ENCODE peak calls at places on chromosomes 11 and 22, in ten cellular contexts. One of them, this sample, is unnamed.

GRCh38 chr22:47691152-47691895 is 928.9 kb downstream of the TBC1D22A start:
- DNase-seq in ovary: no peak
- DNase-seq in esophagus squamous epithelium: no peak
- DNase-seq in HCT116: no peak
- DNase-seq in heart left ventricle: no peak
- DNase-seq in breast epithelium: no peak
- DNase-seq in body of pancreas: no peak
- DNase-seq in K562: no peak
- DNase-seq in GM12891: no peak
- DNase-seq in testis: no peak
- DNase-seq in this sample: no peak

GRCh38 chr22:40491990-40492631 is 121.7 kb downstream of the SGSM3 start:
- DNase-seq in GM12891: peak
- DNase-seq in testis: no peak
- DNase-seq in esophagus squamous epithelium: no peak
- DNase-seq in K562: no peak
- DNase-seq in body of pancreas: no peak
- DNase-seq in ovary: no peak
- DNase-seq in heart left ventricle: no peak
- DNase-seq in breast epithelium: no peak
- DNase-seq in HCT116: no peak
- DNase-seq in this sample: no peak

GRCh38 chr11:118640332-118641154 is 33.1 kb downstream of the PHLDB1 start:
- DNase-seq in ovary: no peak
- DNase-seq in body of pancreas: no peak
- DNase-seq in HCT116: no peak
- DNase-seq in K562: no peak
- DNase-seq in testis: no peak
- DNase-seq in heart left ventricle: no peak
- DNase-seq in breast epithelium: no peak
- DNase-seq in esophagus squamous epithelium: no peak
- DNase-seq in GM12891: no peak
- DNase-seq in this sample: no peak

GRCh38 chr11:131331546-131331945 is 38.9 kb upstream of the NTM start:
- DNase-seq in breast epithelium: no peak
- DNase-seq in heart left ventricle: no peak
- DNase-seq in body of pancreas: no peak
- DNase-seq in esophagus squamous epithelium: no peak
- DNase-seq in GM12891: no peak
- DNase-seq in ovary: no peak
- DNase-seq in testis: no peak
- DNase-seq in HCT116: no peak
- DNase-seq in K562: no peak
- DNase-seq in this sample: no peak

GRCh38 chr11:73570415-73571114 is 27.3 kb downstream of the FAM168A start:
- DNase-seq in esophagus squamous epithelium: no peak
- DNase-seq in GM12891: no peak
- DNase-seq in body of pancreas: no peak
- DNase-seq in testis: no peak
- DNase-seq in breast epithelium: no peak
- DNase-seq in heart left ventricle: no peak
- DNase-seq in K562: no peak
- DNase-seq in ovary: no peak
- DNase-seq in HCT116: peak
- DNase-seq in this sample: no peak

GRCh38 chr11:17864478-17864941 is 129.9 kb downstream of the KCNC1 start:
- DNase-seq in HCT116: no peak
- DNase-seq in breast epithelium: no peak
- DNase-seq in body of pancreas: peak
- DNase-seq in esophagus squamous epithelium: no peak
- DNase-seq in ovary: no peak
- DNase-seq in heart left ventricle: no peak
- DNase-seq in testis: no peak
- DNase-seq in GM12891: no peak
- DNase-seq in K562: peak
- DNase-seq in this sample: no peak

GRCh38 chr22:29632672-29633071 is 29.2 kb downstream of the NF2 start:
- DNase-seq in HCT116: no peak
- DNase-seq in breast epithelium: no peak
- DNase-seq in GM12891: no peak
- DNase-seq in K562: no peak
- DNase-seq in testis: no peak
- DNase-seq in heart left ventricle: no peak
- DNase-seq in ovary: no peak
- DNase-seq in body of pancreas: no peak
- DNase-seq in esophagus squamous epithelium: no peak
- DNase-seq in this sample: no peak

GRCh38 chr11:69888671-69889076 is 69.5 kb upstream of the FGF3 start:
- DNase-seq in K562: peak
- DNase-seq in body of pancreas: peak
- DNase-seq in GM12891: peak
- DNase-seq in breast epithelium: peak
- DNase-seq in HCT116: peak
- DNase-seq in testis: peak
- DNase-seq in ovary: peak
- DNase-seq in heart left ventricle: peak
- DNase-seq in esophagus squamous epithelium: no peak
- DNase-seq in this sample: peak

GRCh38 chr11:122115520-122116343 is at the start of gene BLID:
- DNase-seq in testis: peak
- DNase-seq in GM12891: no peak
- DNase-seq in breast epithelium: no peak
- DNase-seq in K562: no peak
- DNase-seq in HCT116: no peak
- DNase-seq in ovary: no peak
- DNase-seq in esophagus squamous epithelium: no peak
- DNase-seq in heart left ventricle: no peak
- DNase-seq in body of pancreas: peak
- DNase-seq in this sample: no peak

GRCh38 chr22:35645646-35646045 is 2.6 kb upstream of the APOL6 start:
- DNase-seq in GM12891: no peak
- DNase-seq in testis: no peak
- DNase-seq in body of pancreas: no peak
- DNase-seq in ovary: no peak
- DNase-seq in esophagus squamous epithelium: no peak
- DNase-seq in breast epithelium: no peak
- DNase-seq in K562: no peak
- DNase-seq in heart left ventricle: no peak
- DNase-seq in HCT116: no peak
- DNase-seq in this sample: no peak

GRCh38 chr22:35649636-35650250 is 1.5 kb downstream of the APOL6 start:
- DNase-seq in ovary: no peak
- DNase-seq in GM12891: no peak
- DNase-seq in esophagus squamous epithelium: no peak
- DNase-seq in heart left ventricle: no peak
- DNase-seq in body of pancreas: no peak
- DNase-seq in K562: no peak
- DNase-seq in HCT116: no peak
- DNase-seq in breast epithelium: no peak
- DNase-seq in testis: no peak
- DNase-seq in this sample: no peak

GRCh38 chr22:35649026-35649553 is 844 bp downstream of the APOL6 start:
- DNase-seq in heart left ventricle: no peak
- DNase-seq in testis: no peak
- DNase-seq in K562: no peak
- DNase-seq in esophagus squamous epithelium: no peak
- DNase-seq in GM12891: no peak
- DNase-seq in ovary: no peak
- DNase-seq in HCT116: no peak
- DNase-seq in breast epithelium: no peak
- DNase-seq in body of pancreas: no peak
- DNase-seq in this sample: no peak

GRCh38 chr22:35651085-35651484 is 2.8 kb downstream of the APOL6 start:
- DNase-seq in ovary: no peak
- DNase-seq in heart left ventricle: no peak
- DNase-seq in body of pancreas: no peak
- DNase-seq in K562: no peak
- DNase-seq in breast epithelium: no peak
- DNase-seq in testis: no peak
- DNase-seq in GM12891: no peak
- DNase-seq in esophagus squamous epithelium: no peak
- DNase-seq in HCT116: no peak
- DNase-seq in this sample: no peak

GRCh38 chr22:35648066-35649025 is at the start of gene APOL6:
- DNase-seq in K562: no peak
- DNase-seq in heart left ventricle: no peak
- DNase-seq in HCT116: no peak
- DNase-seq in body of pancreas: peak
- DNase-seq in GM12891: peak
- DNase-seq in ovary: peak
- DNase-seq in breast epithelium: no peak
- DNase-seq in esophagus squamous epithelium: no peak
- DNase-seq in testis: peak
- DNase-seq in this sample: no peak
- TF ChIP-seq POLR2A in K562: no peak
- TF ChIP-seq POLR2A in heart left ventricle: no peak
- TF ChIP-seq POLR2A in HCT116: no peak
- TF ChIP-seq POLR2A in body of pancreas: no peak
- TF ChIP-seq POLR2A in GM12891: peak
- TF ChIP-seq POLR2A in ovary: peak
- TF ChIP-seq POLR2A in breast epithelium: no peak
- TF ChIP-seq POLR2A in esophagus squamous epithelium: peak
- TF ChIP-seq POLR2A in testis: no peak
- TF ChIP-seq POLR2A in this sample: no peak

DNA sequence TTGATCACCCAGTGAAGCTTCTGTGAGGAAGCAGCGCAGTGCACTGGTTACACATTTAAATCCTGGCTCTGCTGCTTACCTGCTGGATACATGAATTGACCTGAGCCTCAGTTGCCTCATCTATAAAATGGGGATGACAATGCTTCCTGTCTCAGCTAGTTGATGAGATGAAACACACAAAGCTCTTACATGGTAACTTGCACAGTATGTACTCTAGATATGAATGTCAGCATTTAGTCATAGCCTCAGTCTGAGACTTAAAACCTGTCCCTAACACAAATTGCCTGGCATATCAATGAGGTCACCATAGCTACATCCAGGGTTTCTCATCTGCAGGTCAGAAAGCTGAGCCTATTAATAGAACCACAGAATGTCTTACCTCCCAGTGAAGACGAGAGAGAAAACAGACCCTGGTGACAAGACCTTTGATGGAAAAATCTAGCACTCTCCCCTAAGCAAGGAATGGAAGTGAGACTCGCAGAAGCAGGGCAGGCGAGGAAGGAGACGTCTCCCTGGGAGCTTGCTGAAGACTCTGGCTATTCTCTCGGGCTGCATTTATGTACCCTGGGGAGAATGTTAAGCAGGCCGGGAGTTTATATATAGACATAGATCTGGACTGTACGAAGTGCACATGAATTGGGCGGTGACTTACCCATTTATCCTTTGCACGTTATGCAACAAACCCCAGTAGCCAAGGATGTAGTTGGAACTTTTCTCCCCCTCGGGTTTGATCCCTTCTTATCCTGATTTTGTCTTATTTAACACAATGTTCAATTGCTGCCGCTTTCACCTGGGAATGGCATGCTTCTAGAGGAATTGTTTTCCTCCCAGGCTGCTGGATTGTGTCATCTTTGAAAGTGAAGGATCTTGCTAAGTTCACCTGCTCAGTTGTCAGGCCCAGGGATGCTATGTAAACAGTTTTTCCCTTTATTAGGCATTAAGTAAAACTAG is 18.0 kb downstream of the SDHAF2 start:
- DNase-seq in body of pancreas: no peak
- DNase-seq in GM12891: no peak
- DNase-seq in esophagus squamous epithelium: no peak
- DNase-seq in breast epithelium: no peak
- DNase-seq in heart left ventricle: no peak
- DNase-seq in HCT116: no peak
- DNase-seq in ovary: no peak
- DNase-seq in testis: no peak
- DNase-seq in K562: no peak
- DNase-seq in this sample: no peak
- TF ChIP-seq POLR2A in body of pancreas: no peak
- TF ChIP-seq POLR2A in GM12891: no peak
- TF ChIP-seq POLR2A in esophagus squamous epithelium: no peak
- TF ChIP-seq POLR2A in breast epithelium: no peak
- TF ChIP-seq POLR2A in heart left ventricle: no peak
- TF ChIP-seq POLR2A in HCT116: no peak
- TF ChIP-seq POLR2A in ovary: no peak
- TF ChIP-seq POLR2A in testis: no peak
- TF ChIP-seq POLR2A in K562: no peak
- TF ChIP-seq POLR2A in this sample: no peak

GRCh38 chr11:134800826-134801225 is 388.8 kb upstream of the B3GAT1 start:
- DNase-seq in ovary: no peak
- DNase-seq in body of pancreas: no peak
- DNase-seq in breast epithelium: no peak
- DNase-seq in HCT116: no peak
- DNase-seq in testis: no peak
- DNase-seq in K562: no peak
- DNase-seq in GM12891: no peak
- DNase-seq in esophagus squamous epithelium: no peak
- DNase-seq in heart left ventricle: no peak
- DNase-seq in this sample: no peak

GRCh38 chr11:134795017-134795416 is 383.0 kb upstream of the B3GAT1 start:
- DNase-seq in GM12891: no peak
- DNase-seq in esophagus squamous epithelium: no peak
- DNase-seq in body of pancreas: no peak
- DNase-seq in testis: no peak
- DNase-seq in breast epithelium: no peak
- DNase-seq in K562: no peak
- DNase-seq in HCT116: no peak
- DNase-seq in heart left ventricle: no peak
- DNase-seq in ovary: no peak
- DNase-seq in this sample: no peak

GRCh38 chr11:134800130-134800529 is 388.1 kb upstream of the B3GAT1 start:
- DNase-seq in testis: no peak
- DNase-seq in breast epithelium: no peak
- DNase-seq in heart left ventricle: no peak
- DNase-seq in HCT116: no peak
- DNase-seq in esophagus squamous epithelium: no peak
- DNase-seq in body of pancreas: no peak
- DNase-seq in GM12891: no peak
- DNase-seq in ovary: no peak
- DNase-seq in K562: no peak
- DNase-seq in this sample: no peak

GRCh38 chr11:134794192-134794591 is 382.1 kb upstream of the B3GAT1 start:
- DNase-seq in testis: no peak
- DNase-seq in K562: no peak
- DNase-seq in GM12891: no peak
- DNase-seq in ovary: no peak
- DNase-seq in breast epithelium: no peak
- DNase-seq in HCT116: no peak
- DNase-seq in heart left ventricle: no peak
- DNase-seq in body of pancreas: no peak
- DNase-seq in esophagus squamous epithelium: no peak
- DNase-seq in this sample: no peak

GRCh38 chr11:134797411-134798089 is 385.5 kb upstream of the B3GAT1 start:
- DNase-seq in ovary: no peak
- DNase-seq in heart left ventricle: no peak
- DNase-seq in GM12891: no peak
- DNase-seq in K562: no peak
- DNase-seq in testis: no peak
- DNase-seq in body of pancreas: no peak
- DNase-seq in esophagus squamous epithelium: no peak
- DNase-seq in HCT116: no peak
- DNase-seq in breast epithelium: no peak
- DNase-seq in this sample: no peak
- TF ChIP-seq POLR2A in ovary: no peak
- TF ChIP-seq POLR2A in heart left ventricle: no peak
- TF ChIP-seq POLR2A in GM12891: no peak
- TF ChIP-seq POLR2A in K562: no peak
- TF ChIP-seq POLR2A in testis: no peak
- TF ChIP-seq POLR2A in body of pancreas: no peak
- TF ChIP-seq POLR2A in esophagus squamous epithelium: no peak
- TF ChIP-seq POLR2A in HCT116: no peak
- TF ChIP-seq POLR2A in breast epithelium: no peak
- TF ChIP-seq POLR2A in this sample: no peak

GRCh38 chr22:31621507-31622160 is 40.4 kb downstream of the PISD start:
- DNase-seq in testis: no peak
- DNase-seq in breast epithelium: no peak
- DNase-seq in HCT116: no peak
- DNase-seq in ovary: no peak
- DNase-seq in K562: no peak
- DNase-seq in body of pancreas: no peak
- DNase-seq in esophagus squamous epithelium: no peak
- DNase-seq in heart left ventricle: no peak
- DNase-seq in GM12891: no peak
- DNase-seq in this sample: no peak
- TF ChIP-seq POLR2A in testis: no peak
- TF ChIP-seq POLR2A in breast epithelium: no peak
- TF ChIP-seq POLR2A in HCT116: no peak
- TF ChIP-seq POLR2A in ovary: no peak
- TF ChIP-seq POLR2A in K562: no peak
- TF ChIP-seq POLR2A in body of pancreas: no peak
- TF ChIP-seq POLR2A in esophagus squamous epithelium: no peak
- TF ChIP-seq POLR2A in heart left ventricle: no peak
- TF ChIP-seq POLR2A in GM12891: no peak
- TF ChIP-seq POLR2A in this sample: no peak

This sample was measured in H54.